ENCODE peak calls at places on chromosome 18, in nine cellular contexts. Z is IMR-90; N is neural crest cell; C is fibroblast of lung; D is CD4-positive, alpha-beta T cell; H is HFF-Myc; I is ascending aorta; B is omental fat pad; F is left ventricle myocardium inferior. A is an unnamed sample.

GRCh38 chr18:51340332-51340731 is 142.9 kb upstream of the MEX3C start:
- DNase-seq in Z (no peak), N (no peak), C (peak), D (no peak), H (no peak), I (no peak), B (no peak), F (no peak), A (no peak)

GRCh38 chr18:58580623-58581022 is 48.3 kb downstream of the ALPK2 start:
- DNase-seq in Z (peak), N (no peak), C (peak), D (no peak), H (no peak), I (no peak), B (no peak), F (no peak), A (no peak)

GRCh38 chr18:26547302-26548143 is 830 bp downstream of the KCTD1 start:
- DNase-seq in Z (peak), N (peak), C (peak), D (no peak), H (peak), I (peak), B (no peak), F (peak), A (peak)

GRCh38 chr18:56727399-56727798 is 76.2 kb downstream of the WDR7 start:
- DNase-seq in Z (no peak), N (no peak), C (no peak), D (no peak), H (no peak), I (no peak), B (no peak), F (no peak), A (no peak)

GRCh38 chr18:7870855-7871254 is 303.7 kb downstream of the PTPRM start:
- DNase-seq in Z (peak), N (no peak), C (peak), D (no peak), H (peak), I (no peak), B (no peak), F (no peak), A (no peak)

GRCh38 chr18:35193313-35193712 is 47.5 kb upstream of the ZNF397 start:
- DNase-seq in Z (no peak), N (no peak), C (no peak), D (no peak), H (no peak), I (no peak), B (no peak), F (no peak), A (no peak)

GRCh38 chr18:46649071-46649862 is 7.8 kb downstream of the LOXHD1 start:
- DNase-seq in Z (no peak), N (no peak), C (no peak), D (no peak), H (no peak), I (no peak), B (no peak), F (no peak), A (no peak)

GRCh38 chr18:9825571-9826073 is 60.2 kb upstream of the TXNDC2 start:
- DNase-seq in Z (peak), N (no peak), C (peak), D (no peak), H (peak), I (no peak), B (no peak), F (no peak), A (no peak)

GRCh38 chr18:26457195-26457594 is 91.2 kb downstream of the KCTD1 start:
- DNase-seq in Z (no peak), N (no peak), C (no peak), D (no peak), H (no peak), I (no peak), B (no peak), F (no peak), A (no peak)

GRCh38 chr18:53941601-53942335 is 282.7 kb downstream of the MBD2 start:
- DNase-seq in Z (no peak), N (no peak), C (peak), D (no peak), H (peak), I (no peak), B (no peak), F (no peak), A (no peak)

GRCh38 chr18:48441405-48441881 is 32.3 kb upstream of the ZBTB7C start:
- DNase-seq in Z (no peak), N (no peak), C (peak), D (no peak), H (no peak), I (peak), B (no peak), F (peak), A (peak)

GRCh38 chr18:38421016-38421415 is 855.4 kb upstream of the CELF4 start:
- DNase-seq in Z (no peak), N (no peak), C (no peak), D (no peak), H (no peak), I (no peak), B (no peak), F (no peak), A (no peak)

GRCh38 chr18:45688113-45688512 is 35.9 kb upstream of the SLC14A1 start:
- DNase-seq in Z (peak), N (no peak), C (no peak), D (no peak), H (no peak), I (no peak), B (no peak), F (no peak), A (no peak)

GRCh38 chr18:58496231-58496630 is 132.7 kb downstream of the ALPK2 start:
- DNase-seq in Z (no peak), N (no peak), C (peak), D (no peak), H (no peak), I (no peak), B (no peak), F (no peak), A (no peak)

GRCh38 chr18:5630057-5630765 is 86.4 kb upstream of the EPB41L3 start:
- DNase-seq in Z (peak), N (peak), C (peak), D (no peak), H (no peak), I (peak), B (peak), F (peak), A (peak)

GRCh38 chr18:45166341-45167108 is 448.8 kb upstream of the SLC14A2 start:
- DNase-seq in Z (peak), N (no peak), C (peak), D (no peak), H (peak), I (no peak), B (no peak), F (no peak), A (no peak)

GRCh38 chr18:48866028-48866733 is 84.6 kb downstream of the SMAD7 start:
- DNase-seq in Z (peak), N (no peak), C (peak), D (no peak), H (peak), I (peak), B (no peak), F (peak), A (peak)

GRCh38 chr18:27839141-27839540 is 337.8 kb downstream of the CDH2 start:
- DNase-seq in Z (peak), N (no peak), C (peak), D (no peak), H (peak), I (no peak), B (no peak), F (no peak), A (no peak)

GRCh38 chr18:44682871-44683221 is 2.2 kb downstream of the SETBP1 start:
- DNase-seq in Z (no peak), N (no peak), C (peak), D (no peak), H (no peak), I (no peak), B (no peak), F (no peak), A (no peak)

GRCh38 chr18:36408606-36409005 is 111.1 kb downstream of the FHOD3 start:
- DNase-seq in Z (no peak), N (no peak), C (no peak), D (no peak), H (no peak), I (no peak), B (no peak), F (no peak), A (no peak)

GRCh38 chr18:4374564-4374963 is 80.5 kb downstream of the DLGAP1 start:
- DNase-seq in Z (no peak), N (no peak), C (no peak), D (no peak), H (no peak), I (no peak), B (no peak), F (no peak), A (no peak)

GRCh38 chr18:56756971-56757370 is 105.8 kb downstream of the WDR7 start:
- DNase-seq in Z (no peak), N (no peak), C (no peak), D (no peak), H (no peak), I (no peak), B (no peak), F (no peak), A (peak)

GRCh38 chr18:57737661-57738060 is 65.5 kb downstream of the ATP8B1 start:
- DNase-seq in Z (peak), N (no peak), C (peak), D (no peak), H (peak), I (peak), B (peak), F (peak), A (peak)

GRCh38 chr18:76348267-76349066 is 146.6 kb downstream of the ZNF516 start:
- DNase-seq in Z (no peak), N (no peak), C (no peak), D (no peak), H (no peak), I (no peak), B (no peak), F (no peak), A (no peak)

GRCh38 chr18:79523738-79524180 is 128.0 kb downstream of the NFATC1 start:
- DNase-seq in Z (no peak), N (no peak), C (no peak), D (peak), H (no peak), I (no peak), B (no peak), F (no peak), A (peak)

GRCh38 chr18:56641714-56642331 is 3.4 kb upstream of the TXNL1 start:
- DNase-seq in Z (peak), N (no peak), C (peak), D (no peak), H (no peak), I (no peak), B (no peak), F (no peak), A (no peak)

GRCh38 chr18:80126797-80127196 is 17.7 kb downstream of the ADNP2 start:
- DNase-seq in Z (no peak), N (no peak), C (no peak), D (no peak), H (no peak), I (no peak), B (no peak), F (no peak), A (no peak)

GRCh38 chr18:7288544-7288943 is 57.7 kb downstream of the LRRC30 start:
- DNase-seq in Z (no peak), N (no peak), C (no peak), D (no peak), H (no peak), I (no peak), B (no peak), F (no peak), A (no peak)

GRCh38 chr18:37450434-37451133 is 115.0 kb downstream of the CELF4 start:
- DNase-seq in Z (peak), N (peak), C (peak), D (no peak), H (no peak), I (no peak), B (no peak), F (no peak), A (peak)

GRCh38 chr18:13217466-13217961 is 1.0 kb upstream of the LDLRAD4 start:
- DNase-seq in Z (peak), N (peak), C (peak), D (peak), H (no peak), I (peak), B (no peak), F (peak), A (peak)

GRCh38 chr18:11339121-11339520 is 189.8 kb upstream of the PIEZO2 start:
- DNase-seq in Z (no peak), N (no peak), C (no peak), D (no peak), H (no peak), I (no peak), B (no peak), F (no peak), A (no peak)

GRCh38 chr18:25284861-25285574 is 66.9 kb downstream of the ZNF521 start:
- DNase-seq in Z (peak), N (no peak), C (peak), D (no peak), H (no peak), I (no peak), B (no peak), F (no peak), A (peak)

GRCh38 chr18:42635378-42636048 is 480.0 kb downstream of the RIT2 start:
- DNase-seq in Z (no peak), N (no peak), C (no peak), D (no peak), H (no peak), I (no peak), B (no peak), F (no peak), A (no peak)

GRCh38 chr18:45448871-45449270 is 166.4 kb upstream of the SLC14A2 start:
- DNase-seq in Z (no peak), N (no peak), C (no peak), D (no peak), H (no peak), I (no peak), B (no peak), F (no peak), A (no peak)

GRCh38 chr18:8114480-8114879 is 494.8 kb upstream of the RAB12 start:
- DNase-seq in Z (no peak), N (no peak), C (no peak), D (no peak), H (no peak), I (no peak), B (no peak), F (no peak), A (no peak)

GRCh38 chr18:61001138-61001537 is 332.1 kb upstream of the CDH20 start:
- DNase-seq in Z (no peak), N (no peak), C (no peak), D (no peak), H (no peak), I (no peak), B (no peak), F (no peak), A (no peak)

GRCh38 chr18:24837065-24837464 is 376.6 kb downstream of the HRH4 start:
- DNase-seq in Z (peak), N (no peak), C (peak), D (no peak), H (peak), I (no peak), B (no peak), F (no peak), A (no peak)

GRCh38 chr18:33802955-33803354 is 224.9 kb downstream of the ASXL3 start:
- DNase-seq in Z (no peak), N (no peak), C (no peak), D (no peak), H (no peak), I (no peak), B (no peak), F (no peak), A (no peak)

GRCh38 chr18:31098878-31099277 is 3.3 kb downstream of the DSC2 start:
- DNase-seq in Z (no peak), N (no peak), C (no peak), D (no peak), H (no peak), I (no peak), B (no peak), F (no peak), A (no peak)

GRCh38 chr18:31100598-31101147 is 1.5 kb downstream of the DSC2 start:
- DNase-seq in Z (no peak), N (no peak), C (no peak), D (no peak), H (no peak), I (no peak), B (no peak), F (no peak), A (peak)

GRCh38 chr18:31099490-31100230 is 2.6 kb downstream of the DSC2 start:
- DNase-seq in Z (no peak), N (no peak), C (no peak), D (no peak), H (no peak), I (no peak), B (no peak), F (no peak), A (no peak)

GRCh38 chr18:31101148-31102019 is 837 bp downstream of the DSC2 start:
- DNase-seq in Z (no peak), N (peak), C (peak), D (no peak), H (no peak), I (peak), B (no peak), F (peak), A (peak)

DNA sequence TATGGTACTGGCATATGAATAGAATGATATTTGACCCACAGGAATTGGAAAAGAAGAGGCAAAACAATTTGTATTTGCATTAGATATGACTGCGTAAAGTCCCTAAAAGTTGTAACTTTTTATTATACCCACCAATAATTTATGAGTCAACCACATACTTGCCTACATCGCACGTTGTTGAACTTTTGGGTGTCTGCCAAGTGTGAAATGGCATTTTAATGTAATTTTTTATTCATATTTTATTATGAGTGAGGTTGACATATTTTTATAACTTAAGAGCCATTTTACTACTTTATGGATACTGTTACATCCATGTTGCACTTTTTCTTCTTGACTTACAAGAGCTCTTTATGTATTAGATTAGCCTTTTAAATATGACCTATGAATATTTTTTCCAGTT is 4.6 kb downstream of the DSC2 start:
- DNase-seq in Z (no peak), N (no peak), C (no peak), D (no peak), H (no peak), I (no peak), B (no peak), F (no peak), A (no peak)
- TF ChIP-seq CTCF in Z (no peak), N (no peak), C (no peak), D (no peak), H (no peak), I (no peak), B (no peak), F (no peak), A (no peak)

GRCh38 chr18:22169011-22169888 is at the start of gene GATA6:
- DNase-seq in Z (peak), N (peak), C (peak), D (no peak), H (peak), I (peak), B (no peak), F (peak), A (peak)
- TF ChIP-seq CTCF in Z (peak), N (peak), C (peak), D (no peak), H (peak), I (peak), B (no peak), F (peak), A (peak)

DNA sequence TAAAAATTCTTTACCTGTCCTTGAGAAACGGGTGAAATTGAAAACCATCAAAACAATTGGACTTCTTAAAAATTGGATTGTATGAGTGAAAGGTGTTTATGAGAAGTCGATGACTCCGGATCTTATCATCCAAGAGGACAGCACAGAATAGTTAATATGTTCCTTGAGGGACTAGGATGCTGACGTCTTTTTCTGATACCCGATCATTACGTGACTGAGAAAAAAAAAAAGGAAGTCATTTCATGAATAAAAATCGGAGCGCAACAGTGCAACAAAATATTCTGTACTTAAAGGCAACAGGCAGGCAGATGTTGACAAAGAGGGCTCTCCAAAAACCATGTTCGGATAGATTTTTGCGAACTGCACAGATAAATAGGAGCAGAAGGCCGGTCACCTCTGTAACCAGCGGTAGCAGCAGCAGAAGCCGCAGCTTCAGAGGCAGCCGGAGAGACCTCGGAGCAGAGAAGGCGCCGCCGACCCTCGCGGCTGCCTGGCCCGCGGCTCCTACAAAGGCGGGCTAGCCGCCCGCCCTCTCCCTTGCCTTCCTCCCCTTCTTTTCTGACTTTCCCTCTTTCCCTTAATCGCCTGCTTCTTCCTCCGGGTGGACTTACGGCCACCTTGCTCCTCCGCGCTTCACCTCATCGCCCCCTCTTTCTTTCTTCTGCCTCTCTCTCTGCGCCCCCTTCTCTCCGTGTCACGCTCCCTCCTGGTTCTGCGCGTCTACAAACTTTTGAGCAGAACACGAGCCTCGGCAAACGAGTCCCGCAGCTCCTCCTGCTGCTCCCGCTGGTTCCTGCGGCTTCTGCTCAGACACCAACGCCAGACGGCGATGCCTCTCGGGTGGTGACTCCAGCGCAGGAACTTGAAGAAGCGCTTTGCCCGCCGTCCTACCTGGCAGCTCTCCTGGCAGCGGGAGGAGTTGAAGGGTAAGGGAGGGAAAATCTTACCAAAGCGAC is at the start of gene ADCYAP1:
- DNase-seq in Z (no peak), N (no peak), C (peak), D (no peak), H (no peak), I (no peak), B (no peak), F (no peak), A (no peak)
- TF ChIP-seq CTCF in Z (no peak), N (no peak), C (no peak), D (no peak), H (no peak), I (no peak), B (no peak), F (no peak), A (no peak)

GRCh38 chr18:69380324-69380723 is 20.4 kb upstream of the DOK6 start:
- DNase-seq in Z (no peak), N (no peak), C (no peak), D (no peak), H (no peak), I (no peak), B (no peak), F (no peak), A (no peak)
- TF ChIP-seq CTCF in Z (no peak), N (no peak), C (no peak), D (no peak), H (no peak), I (no peak), B (no peak), F (no peak), A (no peak)